ENCODE peak calls at places on chromosomes 5 and 9, in six cellular contexts. G, T, Y, S, O and B are unnamed samples.

GRCh38 chr5:88553926-88554325 is 285.3 kb upstream of the TMEM161B start:
- ATAC-seq in G (no peak), T (no peak), Y (no peak), S (no peak), O (no peak), B (no peak)

GRCh38 chr9:115593587-115594091 is 475.7 kb upstream of the TNC start:
- ATAC-seq in G (no peak), T (peak; percentile 33), Y (no peak), S (no peak), O (peak; percentile 33), B (no peak)

GRCh38 chr9:8857330-8858249 is 1058.0 kb upstream of the DMAC1 start:
- ATAC-seq in G (peak; percentile 86), T (peak; percentile 73), Y (peak; percentile 36), S (peak; percentile 20), O (peak; percentile 76), B (peak; percentile 67)

GRCh38 chr9:129876815-129877214 is 41.6 kb downstream of the USP20 start:
- ATAC-seq in G (no peak), T (no peak), Y (no peak), S (no peak), O (no peak), B (no peak)

GRCh38 chr5:169906745-169907649 is 73.3 kb downstream of the INSYN2B start:
- ATAC-seq in G (no peak), T (no peak), Y (no peak), S (no peak), O (no peak), B (no peak)

GRCh38 chr5:91170266-91170665 is 212.9 kb downstream of the ARRDC3 start:
- ATAC-seq in G (no peak), T (no peak), Y (peak; percentile 94), S (no peak), O (no peak), B (peak; percentile 96)

GRCh38 chr5:6825678-6826244 is 112.5 kb downstream of the TENT4A start:
- ATAC-seq in G (no peak), T (no peak), Y (no peak), S (no peak), O (no peak), B (no peak)

GRCh38 chr5:137486707-137487106 is 12.4 kb downstream of the SPOCK1 start:
- ATAC-seq in G (peak; percentile 59), T (no peak), Y (no peak), S (no peak), O (no peak), B (no peak)

GRCh38 chr5:58383459-58383858 is 76.4 kb downstream of the PLK2 start:
- ATAC-seq in G (no peak), T (no peak), Y (no peak), S (no peak), O (no peak), B (peak; percentile 99)

GRCh38 chr9:99590879-99591278 is 230.8 kb upstream of the NR4A3 start:
- ATAC-seq in G (peak; percentile 58), T (no peak), Y (peak; percentile 34), S (peak; percentile 33), O (no peak), B (no peak)

GRCh38 chr9:86946712-86947145 is 577 bp downstream of the GAS1 start:
- ATAC-seq in G (no peak), T (no peak), Y (no peak), S (peak; percentile 14), O (no peak), B (no peak)

GRCh38 chr5:21219966-21220365 is 1232.0 kb upstream of the CDH18 start:
- ATAC-seq in G (no peak), T (no peak), Y (no peak), S (no peak), O (no peak), B (no peak)

GRCh38 chr5:139677404-139678282 is 29.5 kb downstream of the CXXC5 start:
- ATAC-seq in G (peak; percentile 71), T (no peak), Y (no peak), S (no peak), O (no peak), B (no peak)

GRCh38 chr9:86550411-86550810 is 196.2 kb upstream of the TUT7 start:
- ATAC-seq in G (no peak), T (peak; percentile 28), Y (no peak), S (no peak), O (no peak), B (no peak)

GRCh38 chr5:169097374-169097831 is 203.5 kb downstream of the SLIT3 start:
- ATAC-seq in G (no peak), T (no peak), Y (no peak), S (no peak), O (no peak), B (no peak)

GRCh38 chr5:92760550-92760949 is 820.5 kb downstream of the NR2F1-AS1 start:
- ATAC-seq in G (no peak), T (no peak), Y (no peak), S (no peak), O (no peak), B (no peak)

GRCh38 chr9:108816037-108816436 is 39.7 kb downstream of the ACTL7B start:
- ATAC-seq in G (no peak), T (no peak), Y (no peak), S (no peak), O (no peak), B (no peak)

GRCh38 chr5:132354381-132354780 is 15.1 kb upstream of the SLC22A5 start:
- ATAC-seq in G (no peak), T (no peak), Y (no peak), S (no peak), O (peak; percentile 59), B (no peak)

GRCh38 chr5:15550502-15551115 is 50.6 kb downstream of the FBXL7 start:
- ATAC-seq in G (peak; percentile 49), T (no peak), Y (no peak), S (no peak), O (no peak), B (peak; percentile 55)

GRCh38 chr5:65508978-65509377 is 27.3 kb upstream of the ADAMTS6 start:
- ATAC-seq in G (no peak), T (no peak), Y (no peak), S (no peak), O (no peak), B (no peak)

GRCh38 chr5:71922584-71923106 is 184.6 kb upstream of the MAP1B start:
- ATAC-seq in G (peak; percentile 83), T (peak; percentile 89), Y (no peak), S (no peak), O (peak; percentile 89), B (peak; percentile 98)

GRCh38 chr5:34915856-34916192 is 313 bp downstream of the BRIX1 start:
- ATAC-seq in G (no peak), T (peak; percentile 12), Y (no peak), S (no peak), O (peak; percentile 14), B (peak; percentile 14)

GRCh38 chr9:76987594-76988200 is 31.8 kb upstream of the FOXB2 start:
- ATAC-seq in G (no peak), T (no peak), Y (no peak), S (no peak), O (peak; percentile 98), B (no peak)

GRCh38 chr9:123470121-123470851 is 114.3 kb downstream of the CRB2 start:
- ATAC-seq in G (no peak), T (no peak), Y (no peak), S (no peak), O (no peak), B (no peak)

GRCh38 chr5:179820483-179821297 is at the start of gene SQSTM1:
- ATAC-seq in G (peak; percentile 73), T (peak; percentile 26), Y (peak; percentile 55), S (peak; percentile 59), O (peak; percentile 59), B (peak; percentile 64)

GRCh38 chr5:55021465-55021864 is 2.6 kb upstream of the GZMK start:
- ATAC-seq in G (peak; percentile 15), T (no peak), Y (no peak), S (no peak), O (no peak), B (no peak)

GRCh38 chr9:706606-707451 is 134.7 kb upstream of the DMRT1 start:
- ATAC-seq in G (peak; percentile 65), T (peak; percentile 93), Y (peak; percentile 90), S (peak; percentile 50), O (peak; percentile 17), B (peak; percentile 71)

GRCh38 chr9:2363138-2363745 is 258.3 kb upstream of the VLDLR start:
- ATAC-seq in G (no peak), T (no peak), Y (no peak), S (no peak), O (no peak), B (no peak)

GRCh38 chr9:120892177-120892747 is 15.3 kb upstream of the PHF19 start:
- ATAC-seq in G (no peak), T (no peak), Y (peak; percentile 2), S (peak; percentile 42), O (peak; percentile 57), B (no peak)

GRCh38 chr5:140041099-140041491 is 2.0 kb downstream of the NRG2 start:
- ATAC-seq in G (no peak), T (no peak), Y (no peak), S (no peak), O (no peak), B (no peak)